ENCODE peak calls at places on chromosomes 11 and 22, in five cellular contexts. C is cardiac muscle cell, Y is astrocyte of the spinal cord, W is neural crest cell, U is GM06990. X is an unnamed sample.

GRCh38 chr22:17773606-17774205 is 563 bp downstream of the BID start:
- DNase-seq in U (peak), C (peak), W (peak), Y (peak), X (peak)

GRCh38 chr11:19844806-19845205 is 132.2 kb downstream of the NAV2 start:
- DNase-seq in Y (no peak), C (no peak), U (no peak), W (no peak), X (no peak)

GRCh38 chr11:2300290-2300935 is 1.3 kb downstream of the C11orf21 start:
- DNase-seq in U (no peak), W (no peak), Y (no peak), C (no peak), X (no peak)

GRCh38 chr11:82718307-82718706 is 15.4 kb downstream of the FAM181B start:
- DNase-seq in Y (peak), C (peak), U (no peak), W (peak), X (no peak)

GRCh38 chr11:46537121-46537520 is 56.7 kb downstream of the AMBRA1 start:
- DNase-seq in C (peak), W (no peak), Y (peak), U (no peak), X (no peak)

GRCh38 chr22:50581950-50582561 is 593 bp downstream of the CHKB start:
- DNase-seq in W (no peak), Y (no peak), U (no peak), C (no peak), X (no peak)

GRCh38 chr11:109062445-109062844 is 359.5 kb upstream of the C11orf87 start:
- DNase-seq in C (peak), U (no peak), W (no peak), Y (peak), X (no peak)

GRCh38 chr22:46339956-46340355 is 4.4 kb downstream of the TRMU start:
- DNase-seq in C (no peak), U (no peak), W (no peak), Y (no peak), X (no peak)

GRCh38 chr11:44309483-44310197 is at the start of gene ALX4:
- DNase-seq in Y (no peak), W (no peak), C (peak), U (no peak), X (no peak)

GRCh38 chr22:43011079-43011478 is 3.9 kb downstream of the PACSIN2 start:
- DNase-seq in W (no peak), C (no peak), Y (no peak), U (no peak), X (no peak)
- TF ChIP-seq CTCF in W (peak), C (no peak), Y (no peak), U (no peak), X (peak)

GRCh38 chr11:61011239-61011870 is 39.9 kb downstream of the CD6 start:
- DNase-seq in W (no peak), Y (no peak), U (no peak), C (no peak), X (no peak)

GRCh38 chr11:61007971-61008896 is 36.8 kb downstream of the CD6 start:
- DNase-seq in C (no peak), Y (no peak), W (no peak), U (peak), X (peak)

GRCh38 chr11:61010466-61011238 is 39.2 kb downstream of the CD6 start:
- DNase-seq in U (no peak), W (no peak), C (no peak), Y (no peak), X (no peak)

GRCh38 chr11:61008971-61009370 is 37.5 kb downstream of the CD6 start:
- DNase-seq in C (no peak), U (no peak), W (no peak), Y (no peak), X (no peak)

DNA sequence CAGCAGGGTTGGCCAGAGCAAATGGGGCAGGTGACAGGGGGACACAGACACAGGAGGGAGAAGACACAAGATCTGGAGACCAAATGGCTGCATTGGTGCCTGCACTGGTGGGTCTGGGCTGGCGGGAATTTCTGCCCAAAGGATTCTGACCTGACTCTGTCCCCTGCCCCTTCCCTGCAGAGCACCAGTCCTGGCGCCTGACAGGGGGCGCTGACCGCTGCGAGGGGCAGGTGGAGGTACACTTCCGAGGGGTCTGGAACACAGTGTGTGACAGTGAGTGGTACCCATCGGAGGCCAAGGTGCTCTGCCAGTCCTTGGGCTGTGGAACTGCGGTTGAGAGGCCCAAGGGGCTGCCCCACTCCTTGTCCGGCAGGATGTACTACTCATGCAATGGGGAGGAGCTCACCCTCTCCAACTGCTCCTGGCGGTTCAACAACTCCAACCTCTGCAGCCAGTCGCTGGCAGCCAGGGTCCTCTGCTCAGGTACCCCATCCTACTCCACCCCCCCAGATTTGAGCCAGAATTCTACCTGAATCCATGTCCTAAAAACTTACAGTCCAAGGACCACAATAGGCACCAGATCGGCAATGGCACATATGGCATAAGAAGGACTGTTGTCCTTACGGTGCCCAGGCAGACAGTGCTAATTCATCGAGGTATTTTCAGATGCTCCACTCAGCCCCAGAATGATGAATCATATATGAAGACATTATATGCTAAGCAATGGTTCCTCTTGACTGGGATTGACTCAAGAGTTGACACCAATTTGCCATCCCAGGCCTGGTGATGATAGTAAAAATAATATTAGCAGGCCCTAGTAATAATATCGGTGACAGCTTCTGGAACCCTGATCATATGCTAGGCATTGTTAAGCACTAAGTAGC is 38.2 kb downstream of the CD6 start:
- DNase-seq in U (no peak), W (no peak), Y (no peak), C (no peak), X (no peak)
- TF ChIP-seq CTCF in U (no peak), W (no peak), Y (no peak), C (no peak), X (no peak)

DNA sequence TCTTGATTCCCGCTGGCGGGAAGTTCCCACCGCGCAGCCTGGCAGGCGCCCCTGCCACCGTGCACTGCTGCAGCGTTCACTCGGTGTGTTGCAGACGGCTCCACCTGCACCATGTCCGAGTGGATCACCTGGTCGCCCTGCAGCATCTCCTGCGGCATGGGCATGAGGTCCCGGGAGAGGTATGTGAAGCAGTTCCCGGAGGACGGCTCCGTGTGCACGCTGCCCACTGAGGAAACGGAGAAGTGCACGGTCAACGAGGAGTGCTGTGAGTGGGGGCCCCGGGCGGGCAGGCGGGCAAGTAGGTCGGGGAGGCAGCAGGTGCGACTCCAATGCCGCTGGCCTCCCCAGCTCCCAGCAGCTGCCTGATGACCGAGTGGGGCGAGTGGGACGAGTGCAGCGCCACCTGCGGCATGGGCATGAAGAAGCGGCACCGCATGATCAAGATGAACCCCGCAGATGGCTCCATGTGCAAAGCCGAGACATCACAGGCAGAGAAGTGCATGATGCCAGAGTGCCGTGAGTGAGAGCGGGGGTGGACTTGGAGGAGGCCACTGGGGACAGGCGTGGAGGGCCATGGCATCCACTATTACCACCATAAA is 99.7 kb downstream of the RRAS2 start:
- DNase-seq in Y (no peak), U (no peak), C (no peak), W (no peak), X (no peak)
- TF ChIP-seq CTCF in Y (no peak), U (no peak), C (no peak), W (no peak), X (no peak)

GRCh38 chr22:18987765-18988164 is 51.7 kb upstream of the PRODH start:
- DNase-seq in W (no peak), U (no peak), Y (no peak), C (peak), X (no peak)
- TF ChIP-seq CTCF in W (peak), U (peak), Y (peak), C (peak), X (peak)

X was measured in progenitor cell of endocrine pancreas.